ENCODE peak calls at places on chromosomes 6 and 20, in five cellular contexts. J is neuronal stem cell, A is H1, L is H9, Q is mesenchymal stem cell. B is an unnamed sample.

GRCh38 chr6:26159417-26160273 is 72.4 kb downstream of the HFE start:
- DNase-seq in J (no peak), Q (peak), A (no peak), L (no peak), B (no peak)

GRCh38 chr6:111995409-111995808 is 58.5 kb upstream of the CCN6 start:
- DNase-seq in Q (no peak), J (no peak), A (no peak), L (no peak), B (no peak)

GRCh38 chr6:46042355-46042999 is 26.8 kb upstream of the CLIC5 start:
- DNase-seq in J (peak), Q (peak), L (peak), A (no peak), B (peak)

GRCh38 chr20:40868568-40869223 is 159.9 kb upstream of the TOP1 start:
- DNase-seq in L (no peak), Q (peak), J (no peak), A (no peak), B (peak)

GRCh38 chr6:69105288-69105687 is 470.2 kb downstream of the ADGRB3 start:
- DNase-seq in Q (no peak), L (peak), J (no peak), A (no peak), B (no peak)

GRCh38 chr6:129184808-129185366 is 301.9 kb downstream of the LAMA2 start:
- DNase-seq in J (no peak), L (no peak), Q (no peak), A (no peak), B (peak)

GRCh38 chr6:18507561-18507960 is 120.4 kb downstream of the RNF144B start:
- DNase-seq in J (no peak), L (no peak), A (no peak), Q (no peak), B (peak)

GRCh38 chr6:1597924-1598323 is 11.8 kb upstream of the FOXC1 start:
- DNase-seq in A (no peak), J (no peak), Q (no peak), L (no peak), B (peak)

GRCh38 chr6:112839525-112839961 is 492.4 kb downstream of the RFPL4B start:
- DNase-seq in L (no peak), Q (peak), J (no peak), A (no peak), B (peak)

GRCh38 chr20:12660918-12661317 is 347.9 kb upstream of the SPTLC3 start:
- DNase-seq in A (peak), J (peak), Q (no peak), L (peak), B (no peak)

GRCh38 chr6:1402369-1402768 is 13.0 kb downstream of the FOXF2 start:
- DNase-seq in Q (no peak), L (no peak), A (no peak), J (no peak), B (no peak)

GRCh38 chr20:208937-209566 is 18.0 kb upstream of the DEFB129 start:
- DNase-seq in Q (peak), A (no peak), J (no peak), L (no peak), B (peak)

GRCh38 chr20:57695012-57695411 is 14.8 kb downstream of the PMEPA1 start:
- DNase-seq in L (no peak), J (no peak), A (no peak), Q (no peak), B (no peak)

GRCh38 chr6:170102038-170102437 is 188.8 kb downstream of the DLL1 start:
- DNase-seq in Q (no peak), J (no peak), L (peak), A (no peak), B (no peak)

GRCh38 chr20:2283706-2284423 is 11.9 kb upstream of the TGM3 start:
- DNase-seq in Q (no peak), J (no peak), L (no peak), A (no peak), B (no peak)

GRCh38 chr6:137919837-137920304 is 52.8 kb downstream of the TNFAIP3 start:
- DNase-seq in A (no peak), L (no peak), Q (no peak), J (no peak), B (no peak)

GRCh38 chr6:83065511-83066192 is at the start of gene UBE3D:
- DNase-seq in Q (peak), A (peak), L (peak), J (peak), B (peak)

GRCh38 chr20:1800777-1801176 is 94.4 kb upstream of the SIRPA start:
- DNase-seq in Q (peak), A (no peak), J (no peak), L (no peak), B (peak)

GRCh38 chr6:152635949-152636674 is 1.1 kb downstream of the SYNE1 start:
- DNase-seq in A (peak), L (peak), Q (peak), J (peak), B (peak)

GRCh38 chr6:137623293-137623692 is 129.1 kb upstream of the OLIG3 start:
- DNase-seq in A (no peak), L (no peak), Q (no peak), J (no peak), B (no peak)

GRCh38 chr6:106444777-106445507 is 84.4 kb downstream of the CRYBG1 start:
- DNase-seq in Q (peak), L (peak), J (peak), A (no peak), B (peak)

GRCh38 chr6:157988700-157989063 is 7.0 kb downstream of the SYNJ2 start:
- DNase-seq in Q (no peak), L (no peak), J (no peak), A (no peak), B (no peak)

GRCh38 chr6:1479095-1479494 is 89.7 kb downstream of the FOXF2 start:
- DNase-seq in Q (no peak), A (no peak), J (no peak), L (no peak), B (peak)

GRCh38 chr6:52063584-52064400 is 23.6 kb downstream of the PKHD1 start:
- DNase-seq in Q (peak), L (peak), J (peak), A (no peak), B (peak)

GRCh38 chr6:117907600-117908245 is 659 bp downstream of the SLC35F1 start:
- DNase-seq in Q (peak), L (peak), J (peak), A (peak), B (no peak)

GRCh38 chr6:5219292-5219691 is 41.5 kb downstream of the LYRM4 start:
- DNase-seq in L (no peak), J (no peak), Q (no peak), A (no peak), B (no peak)

GRCh38 chr6:143061597-143062385 is 1.1 kb downstream of the AIG1 start:
- DNase-seq in L (no peak), Q (no peak), J (no peak), A (no peak), B (peak)

GRCh38 chr6:151317206-151317994 is 74.0 kb downstream of the ZBTB2 start:
- DNase-seq in L (no peak), A (no peak), J (no peak), Q (peak), B (peak)

GRCh38 chr6:170063431-170063830 is 227.4 kb downstream of the DLL1 start:
- DNase-seq in J (no peak), Q (no peak), A (peak), L (no peak), B (no peak)

GRCh38 chr20:32004963-32005362 is 5.3 kb upstream of the CCM2L start:
- DNase-seq in A (no peak), Q (peak), J (no peak), L (no peak), B (peak)

GRCh38 chr20:47232518-47232917 is 124.0 kb downstream of the ZMYND8 start:
- DNase-seq in A (no peak), J (no peak), Q (no peak), L (no peak), B (no peak)

GRCh38 chr20:47568019-47568418 is 66.3 kb downstream of the NCOA3 start:
- DNase-seq in A (no peak), L (no peak), J (no peak), Q (peak), B (peak)

GRCh38 chr20:38209736-38210405 is 44.8 kb upstream of the TGM2 start:
- DNase-seq in Q (no peak), A (no peak), L (no peak), J (no peak), B (no peak)

GRCh38 chr6:20811112-20811746 is 277.0 kb downstream of the CDKAL1 start:
- DNase-seq in Q (peak), A (no peak), L (peak), J (peak), B (peak)
- H2BK15ac ChIP-seq in Q (no peak), A (no peak), L (no peak), J (no peak), B (peak)

DNA sequence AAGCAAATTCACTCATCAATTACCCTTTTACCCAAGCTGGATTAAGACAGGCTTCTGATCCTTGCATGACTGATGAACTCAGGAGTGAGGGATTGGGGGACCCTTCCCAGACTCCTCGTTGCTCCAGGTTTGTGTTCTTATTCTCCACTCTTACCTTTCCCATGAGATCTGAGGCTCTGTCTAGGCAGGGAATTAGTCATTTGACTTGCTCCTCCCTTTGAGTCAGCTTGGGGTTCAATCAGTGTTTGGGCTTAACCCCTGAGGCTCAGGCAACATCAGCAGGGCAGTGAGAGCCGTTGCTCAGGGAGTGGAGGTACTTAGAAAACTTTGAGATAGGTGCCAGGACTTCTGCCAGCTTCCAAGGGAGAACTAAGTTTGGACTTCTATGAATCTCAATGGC is 20.7 kb upstream of the TOX2 start:
- DNase-seq in A (no peak), L (no peak), J (no peak), Q (no peak), B (peak)
- H2AFZ ChIP-seq in A (peak), L (no peak), J (peak), Q (no peak), B (peak)

DNA sequence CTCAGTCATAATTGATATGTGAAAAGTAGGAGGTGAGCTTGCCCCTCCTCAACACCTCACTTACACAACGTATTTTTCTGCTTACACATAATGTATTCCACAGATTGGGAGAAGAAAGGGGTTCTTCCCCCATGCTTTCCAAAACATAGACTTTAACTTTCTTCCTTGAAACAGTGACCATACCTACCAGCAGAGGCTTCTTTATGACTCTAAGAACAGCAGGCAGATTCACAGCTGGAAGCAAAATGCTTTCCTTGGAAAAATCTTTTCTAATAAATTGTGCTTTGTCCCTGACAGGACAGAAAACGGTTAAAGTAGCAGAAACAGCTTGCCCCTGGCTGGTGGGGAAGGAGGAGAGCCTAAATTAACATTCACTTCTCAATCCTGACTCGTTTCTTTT is 629.1 kb upstream of the IMPG1 start:
- DNase-seq in Q (peak), J (no peak), A (no peak), L (no peak), B (no peak)
- H3K27ac ChIP-seq in Q (no peak), J (no peak), A (no peak), L (no peak), B (no peak)

DNA sequence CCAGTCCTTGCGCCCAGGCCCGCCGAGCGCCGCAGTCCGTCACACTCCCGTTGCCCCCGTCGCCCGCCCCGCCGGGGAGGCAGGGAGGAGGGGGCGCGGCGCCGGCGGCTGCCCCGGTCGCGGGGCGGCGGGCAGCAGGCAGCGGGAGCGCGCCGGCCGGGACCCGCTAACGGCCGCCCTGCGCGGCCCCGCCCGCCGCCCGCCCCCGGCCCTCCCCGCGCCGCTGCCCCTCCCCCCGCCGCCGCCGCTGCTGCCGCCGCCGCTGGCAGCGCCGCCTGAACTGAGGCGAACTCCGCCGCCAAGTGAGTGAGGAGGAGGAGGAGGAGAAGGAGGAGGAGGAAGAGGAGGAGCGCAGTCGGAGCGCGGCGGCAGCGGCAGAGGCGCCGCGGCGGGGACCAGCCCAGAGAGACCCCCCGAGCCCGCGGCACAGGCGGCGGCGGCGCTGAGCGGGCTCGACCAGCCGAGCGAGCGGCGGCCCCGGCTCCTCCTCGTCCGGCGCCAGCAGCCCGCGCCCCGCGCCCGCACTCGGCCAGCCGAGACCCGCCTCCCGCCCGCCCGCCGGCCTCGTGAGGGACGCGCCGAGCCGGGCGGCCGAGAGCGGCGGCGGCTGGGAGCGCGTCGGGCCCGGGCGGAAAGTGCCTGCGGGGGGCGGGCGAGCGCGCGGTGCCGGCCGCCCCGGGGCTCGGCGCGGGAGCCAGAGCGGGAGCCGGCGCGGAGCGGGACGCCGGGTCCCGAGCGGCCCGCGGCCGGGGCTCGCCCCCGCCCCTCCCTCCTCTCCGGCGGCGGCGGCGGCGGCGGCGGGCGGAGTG is at the start of gene QKI:
- DNase-seq in A (peak), L (peak), Q (peak), J (peak), B (peak)
- H2BK15ac ChIP-seq in A (no peak), L (no peak), Q (peak), J (peak), B (no peak)

GRCh38 chr20:3811421-3812258 is 8.7 kb upstream of the AP5S1 start:
- DNase-seq in L (no peak), Q (peak), J (no peak), A (no peak), B (peak)
- H2AFZ ChIP-seq in L (no peak), Q (no peak), J (peak), A (no peak), B (peak)

GRCh38 chr6:125002090-125002741 is 40.0 kb downstream of the RNF217 start:
- DNase-seq in J (peak), A (no peak), Q (peak), L (no peak), B (peak)
- H3K27ac ChIP-seq in J (no peak), A (no peak), Q (no peak), L (no peak), B (peak)

DNA sequence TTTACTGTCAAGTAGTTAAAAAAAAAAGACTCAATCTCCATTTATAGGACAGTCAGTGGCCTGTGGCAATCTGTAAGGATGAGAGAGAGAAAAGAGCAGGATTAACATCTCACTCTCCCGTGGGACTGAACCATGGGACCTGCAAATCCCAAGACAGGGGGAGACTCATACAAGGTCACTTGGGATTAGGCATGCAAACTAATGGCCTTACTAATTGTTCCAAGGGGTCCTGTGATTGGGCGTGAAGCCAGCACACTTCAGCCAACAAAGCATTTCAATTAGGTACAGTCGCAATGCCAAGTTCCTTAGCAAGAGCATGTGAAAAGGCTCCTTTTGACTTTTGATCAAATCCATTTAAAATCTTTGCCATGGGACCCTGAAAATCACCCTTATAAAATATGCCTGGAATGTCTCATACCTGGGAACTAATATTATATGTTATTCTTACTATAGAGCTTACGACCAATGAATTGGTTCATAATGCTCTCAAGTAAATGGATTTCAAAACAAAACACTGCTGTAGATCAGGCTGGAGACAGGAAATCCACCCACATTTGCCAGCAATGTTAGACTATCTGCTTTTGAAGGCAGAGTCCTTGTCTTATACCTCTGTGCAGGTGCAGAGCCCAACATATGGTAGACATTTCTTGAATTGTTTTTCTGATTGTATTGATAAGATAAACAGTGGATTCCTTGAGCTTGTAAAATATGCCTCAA is 412.5 kb downstream of the GJA1 start:
- DNase-seq in A (no peak), J (no peak), Q (no peak), L (no peak), B (no peak)
- H2BK15ac ChIP-seq in A (peak), J (no peak), Q (no peak), L (no peak), B (peak)

GRCh38 chr6:7145269-7146078 is 37.7 kb downstream of the RREB1 start:
- DNase-seq in L (no peak), J (no peak), A (no peak), Q (no peak), B (no peak)
- H2AFZ ChIP-seq in L (no peak), J (no peak), A (no peak), Q (no peak), B (peak)

DNA sequence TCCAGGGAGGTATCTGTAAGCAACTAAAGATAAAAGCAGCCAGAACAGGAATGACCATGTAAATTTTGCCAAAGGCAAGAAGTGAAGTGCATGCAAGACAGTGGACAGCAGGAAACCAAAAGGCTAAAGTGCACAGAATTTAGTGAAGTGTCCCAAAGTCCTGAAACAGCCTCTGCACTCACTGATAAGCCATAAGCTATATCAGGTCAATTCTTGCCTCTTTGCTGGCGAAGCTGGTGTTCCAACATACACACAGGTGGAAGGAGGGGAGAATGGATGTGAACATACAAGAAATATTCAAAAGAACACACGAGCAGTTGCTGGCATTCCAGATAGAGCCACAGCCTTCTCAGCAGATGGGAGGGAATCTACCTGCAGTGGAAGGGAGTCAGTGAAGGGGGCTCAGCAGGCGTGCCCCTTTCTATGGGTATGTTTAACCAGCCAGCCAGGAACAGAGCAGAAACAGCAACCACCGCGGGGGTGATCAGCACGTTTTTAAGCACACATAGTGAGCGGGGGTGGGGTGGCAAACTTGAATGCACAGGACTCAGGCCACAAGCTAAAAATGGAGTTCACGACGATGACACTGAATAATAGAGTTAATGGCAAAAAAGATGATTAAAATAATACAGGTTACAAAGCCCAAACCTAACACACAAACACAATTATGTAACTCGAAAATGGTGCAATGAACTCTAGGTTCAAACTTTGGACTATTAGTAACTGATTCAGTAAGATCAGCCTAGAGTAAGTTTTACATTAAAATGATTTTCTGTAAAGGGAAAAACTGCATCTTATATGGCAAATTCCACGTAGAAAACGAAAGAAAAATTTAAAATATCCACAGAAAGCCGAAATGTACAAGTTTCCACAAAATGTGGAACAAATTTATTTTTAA is 1.2 kb downstream of the ECI2 start:
- DNase-seq in L (no peak), Q (peak), J (no peak), A (peak), B (no peak)
- H3K27ac ChIP-seq in L (no peak), Q (peak), J (no peak), A (no peak), B (peak)

GRCh38 chr6:150050846-150051245 is 18.1 kb downstream of the ULBP3 start:
- DNase-seq in J (no peak), L (no peak), Q (no peak), A (no peak), B (no peak)

GRCh38 chr6:150044621-150045145 is 19.4 kb upstream of the RAET1L start:
- DNase-seq in Q (no peak), L (no peak), J (no peak), A (no peak), B (no peak)

GRCh38 chr6:150043501-150044412 is 18.4 kb upstream of the RAET1L start:
- DNase-seq in L (no peak), Q (no peak), J (no peak), A (no peak), B (no peak)

GRCh38 chr6:150046943-150047342 is 21.6 kb upstream of the RAET1L start:
- DNase-seq in A (no peak), L (no peak), Q (no peak), J (no peak), B (no peak)

DNA sequence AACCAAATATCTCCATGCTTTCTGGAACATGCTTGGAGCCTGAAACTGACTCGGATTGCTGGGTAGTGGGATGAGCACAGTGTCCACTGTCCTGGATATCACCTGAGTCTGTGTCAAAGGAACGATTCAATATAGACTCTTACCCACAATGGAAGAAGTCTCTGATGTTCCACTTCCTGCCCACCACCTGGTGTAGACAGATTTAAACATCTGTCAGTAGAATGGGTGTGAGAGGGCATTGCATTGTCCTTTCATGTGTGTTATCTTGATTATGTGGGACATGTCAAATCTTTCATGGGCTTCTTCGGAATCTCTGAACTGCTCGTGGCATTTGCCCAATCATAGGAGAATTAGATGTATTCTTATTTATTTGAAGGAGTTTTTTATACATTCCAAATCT is 20.8 kb downstream of the ULBP3 start:
- DNase-seq in J (no peak), L (no peak), A (no peak), Q (no peak), B (no peak)
- H2BK15ac ChIP-seq in J (no peak), L (no peak), A (no peak), Q (no peak), B (no peak)

B was measured in IMR-90.